ENCODE peak calls at places on chromosomes 2 and 18, in ten cellular contexts. L is mucosa of descending colon, G is GM20000, I is MCF 10A, E is mesothelial cell of epicardium, B is fibroblast of the aortic adventitia, Z is endodermal cell, N is fibroblast of mammary gland, K is A549, C is neural progenitor cell. V is an unnamed sample.

GRCh38 chr2:156333274-156333950 is 891 bp upstream of the NR4A2 start:
- DNase-seq in L (peak), G (peak), I (peak), E (no peak), B (no peak), Z (no peak), N (no peak), K (no peak), C (no peak), V (no peak)

GRCh38 chr2:128638311-128638710 is 319.6 kb upstream of the HS6ST1 start:
- DNase-seq in L (no peak), G (no peak), I (no peak), E (peak), B (no peak), Z (peak), N (no peak), K (no peak), C (peak), V (peak)

GRCh38 chr2:121316986-121317385 is 32.0 kb upstream of the TFCP2L1 start:
- DNase-seq in L (no peak), G (no peak), I (no peak), E (no peak), B (no peak), Z (no peak), N (no peak), K (no peak), C (no peak), V (no peak)

GRCh38 chr2:218029366-218030360 is 26.9 kb upstream of the TNS1 start:
- DNase-seq in L (no peak), G (no peak), I (no peak), E (no peak), B (no peak), Z (peak), N (no peak), K (no peak), C (no peak), V (peak)

GRCh38 chr18:40752336-40752735 is 1202.7 kb upstream of the PIK3C3 start:
- DNase-seq in L (no peak), G (no peak), I (no peak), E (no peak), B (no peak), Z (no peak), N (no peak), K (no peak), C (no peak), V (no peak)

GRCh38 chr2:186496401-186496800 is 10.3 kb downstream of the ZC3H15 start:
- DNase-seq in L (no peak), G (no peak), I (no peak), E (no peak), B (no peak), Z (no peak), N (no peak), K (no peak), C (no peak), V (no peak)

GRCh38 chr2:163701399-163702195 is 34.2 kb downstream of the FIGN start:
- DNase-seq in L (no peak), G (no peak), I (no peak), E (no peak), B (no peak), Z (no peak), N (no peak), K (no peak), C (no peak), V (no peak)

GRCh38 chr18:72544092-72544886 is at the start of gene CBLN2:
- DNase-seq in L (peak), G (peak), I (peak), E (peak), B (peak), Z (peak), N (peak), K (peak), C (peak), V (peak)

GRCh38 chr18:8468911-8469310 is 140.3 kb upstream of the RAB12 start:
- DNase-seq in L (no peak), G (no peak), I (no peak), E (no peak), B (peak), Z (no peak), N (peak), K (no peak), C (no peak), V (no peak)

GRCh38 chr2:113103958-113104627 is 23.3 kb upstream of the IL1RN start:
- DNase-seq in L (no peak), G (no peak), I (no peak), E (no peak), B (peak), Z (no peak), N (peak), K (no peak), C (no peak), V (no peak)

GRCh38 chr18:73244411-73244810 is 376.6 kb upstream of the NETO1 start:
- DNase-seq in L (no peak), G (no peak), I (no peak), E (no peak), B (peak), Z (no peak), N (peak), K (no peak), C (no peak), V (no peak)

GRCh38 chr2:222613715-222614331 is 42.1 kb downstream of the FARSB start:
- DNase-seq in L (no peak), G (peak), I (peak), E (no peak), B (peak), Z (peak), N (peak), K (peak), C (peak), V (no peak)

GRCh38 chr2:48343571-48344440 is 186.1 kb upstream of the STON1 start:
- DNase-seq in L (no peak), G (peak), I (peak), E (no peak), B (peak), Z (no peak), N (peak), K (peak), C (no peak), V (no peak)

GRCh38 chr2:169472249-169472648 is 7.0 kb upstream of the BBS5 start:
- DNase-seq in L (no peak), G (no peak), I (no peak), E (no peak), B (no peak), Z (no peak), N (peak), K (no peak), C (no peak), V (no peak)

GRCh38 chr18:13137939-13138821 is 80.4 kb upstream of the LDLRAD4 start:
- DNase-seq in L (peak), G (peak), I (no peak), E (no peak), B (no peak), Z (no peak), N (peak), K (peak), C (no peak), V (peak)

GRCh38 chr18:48002933-48003365 is 72.5 kb upstream of the SMAD2 start:
- DNase-seq in L (peak), G (no peak), I (peak), E (no peak), B (peak), Z (no peak), N (no peak), K (peak), C (no peak), V (peak)

GRCh38 chr2:67561411-67561965 is 164.4 kb downstream of the ETAA1 start:
- DNase-seq in L (no peak), G (no peak), I (peak), E (no peak), B (peak), Z (no peak), N (peak), K (peak), C (no peak), V (no peak)

GRCh38 chr2:38149533-38149932 is 73.6 kb upstream of the CYP1B1 start:
- DNase-seq in L (no peak), G (no peak), I (peak), E (no peak), B (no peak), Z (no peak), N (no peak), K (no peak), C (no peak), V (no peak)

GRCh38 chr2:230541934-230542380 is 126.0 kb downstream of the SP100 start:
- DNase-seq in L (no peak), G (peak), I (no peak), E (no peak), B (no peak), Z (no peak), N (no peak), K (no peak), C (no peak), V (no peak)

GRCh38 chr2:158024288-158024898 is 77.3 kb upstream of the UPP2 start:
- DNase-seq in L (peak), G (peak), I (peak), E (no peak), B (peak), Z (peak), N (peak), K (peak), C (peak), V (peak)

GRCh38 chr2:40955635-40956034 is 503.7 kb upstream of the SLC8A1 start:
- DNase-seq in L (no peak), G (no peak), I (no peak), E (no peak), B (no peak), Z (no peak), N (no peak), K (no peak), C (no peak), V (no peak)

GRCh38 chr2:119338826-119339561 is 27.6 kb downstream of the C2orf76 start:
- DNase-seq in L (no peak), G (peak), I (no peak), E (no peak), B (no peak), Z (no peak), N (no peak), K (no peak), C (no peak), V (peak)

GRCh38 chr18:63099848-63100625 is 219.5 kb downstream of the BCL2 start:
- DNase-seq in L (peak), G (no peak), I (no peak), E (no peak), B (no peak), Z (no peak), N (no peak), K (no peak), C (no peak), V (peak)

GRCh38 chr2:201546576-201546975 is 95.0 kb downstream of the STRADB start:
- DNase-seq in L (no peak), G (no peak), I (no peak), E (no peak), B (peak), Z (no peak), N (peak), K (no peak), C (no peak), V (no peak)

GRCh38 chr18:79608535-79608934 is 71.1 kb upstream of the CTDP1 start:
- DNase-seq in L (no peak), G (no peak), I (no peak), E (peak), B (no peak), Z (no peak), N (no peak), K (no peak), C (no peak), V (no peak)

GRCh38 chr2:223528036-223528435 is 74.1 kb downstream of the SCG2 start:
- DNase-seq in L (no peak), G (no peak), I (no peak), E (no peak), B (peak), Z (no peak), N (peak), K (no peak), C (no peak), V (no peak)

GRCh38 chr2:166609183-166609959 is 115.3 kb upstream of the SCN7A start:
- DNase-seq in L (no peak), G (no peak), I (no peak), E (no peak), B (no peak), Z (peak), N (no peak), K (no peak), C (no peak), V (no peak)

GRCh38 chr2:180015951-180016709 is 9.0 kb upstream of the CWC22 start:
- DNase-seq in L (no peak), G (no peak), I (peak), E (no peak), B (peak), Z (no peak), N (peak), K (no peak), C (no peak), V (no peak)

GRCh38 chr18:70024088-70024487 is 76.4 kb upstream of the CD226 start:
- DNase-seq in L (no peak), G (no peak), I (no peak), E (no peak), B (no peak), Z (no peak), N (no peak), K (no peak), C (no peak), V (no peak)

GRCh38 chr2:142199073-142199472 is 68.3 kb upstream of the LRP1B start:
- DNase-seq in L (no peak), G (no peak), I (no peak), E (no peak), B (no peak), Z (no peak), N (no peak), K (no peak), C (no peak), V (no peak)

GRCh38 chr18:13612111-13612997 is 114.0 kb downstream of the FAM210A start:
- DNase-seq in L (peak), G (peak), I (no peak), E (no peak), B (no peak), Z (peak), N (no peak), K (no peak), C (no peak), V (peak)

GRCh38 chr18:35343488-35343935 is 708 bp downstream of the ZNF24 start:
- DNase-seq in L (no peak), G (no peak), I (no peak), E (no peak), B (no peak), Z (no peak), N (no peak), K (no peak), C (no peak), V (no peak)

GRCh38 chr18:48195782-48196181 is 213.4 kb downstream of the ZBTB7C start:
- DNase-seq in L (no peak), G (no peak), I (no peak), E (no peak), B (no peak), Z (no peak), N (no peak), K (no peak), C (no peak), V (no peak)

GRCh38 chr2:109409347-109410020 is 204.3 kb downstream of the SEPTIN10 start:
- DNase-seq in L (no peak), G (no peak), I (peak), E (no peak), B (no peak), Z (no peak), N (no peak), K (no peak), C (no peak), V (no peak)

GRCh38 chr2:96636772-96637171 is 1.3 kb downstream of the KANSL3 start:
- DNase-seq in L (peak), G (no peak), I (peak), E (no peak), B (no peak), Z (no peak), N (no peak), K (no peak), C (no peak), V (peak)

GRCh38 chr2:190406805-190407204 is 1.4 kb upstream of the MFSD6 start:
- DNase-seq in L (no peak), G (no peak), I (no peak), E (no peak), B (no peak), Z (no peak), N (no peak), K (no peak), C (no peak), V (no peak)

GRCh38 chr2:69731147-69731546 is 10.8 kb upstream of the ANXA4 start:
- DNase-seq in L (no peak), G (no peak), I (no peak), E (no peak), B (no peak), Z (no peak), N (no peak), K (no peak), C (no peak), V (no peak)

GRCh38 chr2:126774761-126775160 is 118.8 kb downstream of the GYPC start:
- DNase-seq in L (no peak), G (no peak), I (no peak), E (no peak), B (no peak), Z (no peak), N (no peak), K (no peak), C (no peak), V (no peak)

GRCh38 chr2:241811209-241811951 is 2.4 kb downstream of the NEU4 start:
- DNase-seq in L (peak), G (peak), I (no peak), E (no peak), B (no peak), Z (peak), N (no peak), K (no peak), C (no peak), V (peak)

GRCh38 chr2:9618410-9618809 is 12.4 kb downstream of the YWHAQ start:
- DNase-seq in L (no peak), G (no peak), I (no peak), E (no peak), B (no peak), Z (no peak), N (no peak), K (no peak), C (no peak), V (no peak)
- TF ChIP-seq CTCF in L (no peak), G (no peak), I (no peak), E (no peak), B (no peak), Z (no peak), N (no peak), K (no peak), C (no peak), V (no peak)

DNA sequence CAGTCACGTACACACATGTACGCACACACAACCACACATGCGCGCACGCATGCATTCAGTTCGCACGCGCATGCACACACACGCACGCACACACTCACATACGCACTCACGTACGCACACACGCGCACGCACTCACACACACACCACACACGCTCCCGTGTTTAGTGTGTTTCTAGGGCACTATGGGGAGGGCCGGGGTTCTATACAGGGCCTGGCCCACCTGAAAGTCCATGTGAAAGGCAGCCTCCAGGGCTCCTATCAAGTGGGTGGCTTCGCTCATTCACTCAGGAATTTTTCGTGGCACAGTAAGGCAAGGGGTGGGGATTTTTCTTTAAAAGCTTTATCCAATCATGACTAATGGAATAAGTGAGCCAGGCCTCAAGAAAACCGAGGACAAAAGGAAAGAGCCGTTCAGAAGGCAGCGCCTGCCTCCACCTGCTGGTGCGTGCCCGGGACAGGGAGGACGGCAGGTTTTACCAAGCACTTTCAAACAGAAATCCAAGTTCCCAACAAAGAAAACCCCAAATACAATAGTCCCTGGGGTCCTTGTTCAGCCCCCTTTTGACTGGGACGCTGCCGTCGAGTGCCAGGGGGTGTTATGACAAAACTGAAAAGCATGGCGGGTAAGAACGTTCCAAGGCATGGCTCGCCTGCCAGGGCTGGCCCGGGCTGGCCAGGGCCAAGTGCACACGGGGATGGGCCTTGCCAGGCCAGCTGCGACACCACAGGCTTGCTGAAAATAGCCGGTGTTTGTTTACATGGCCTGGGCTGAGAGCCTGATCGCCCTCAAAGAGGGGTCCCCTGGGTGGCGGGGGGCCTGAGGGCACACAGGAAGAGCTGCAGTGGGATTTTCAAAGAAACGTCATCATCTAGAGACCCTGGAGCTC is 110.0 kb downstream of the HDAC4 start:
- DNase-seq in L (peak), G (no peak), I (no peak), E (peak), B (peak), Z (peak), N (peak), K (no peak), C (peak), V (no peak)
- TF ChIP-seq CTCF in L (no peak), G (no peak), I (no peak), E (no peak), B (peak), Z (peak), N (no peak), K (no peak), C (peak), V (no peak)

GRCh38 chr2:197168705-197169104 is 141.9 kb downstream of the ANKRD44 start:
- DNase-seq in L (peak), G (peak), I (peak), E (no peak), B (peak), Z (peak), N (peak), K (peak), C (peak), V (peak)
- TF ChIP-seq CTCF in L (peak), G (peak), I (peak), E (peak), B (peak), Z (peak), N (peak), K (peak), C (peak), V (peak)

GRCh38 chr2:215772634-215773563 is 240.5 kb downstream of the MREG start:
- DNase-seq in L (no peak), G (no peak), I (no peak), E (no peak), B (peak), Z (no peak), N (no peak), K (no peak), C (no peak), V (no peak)
- TF ChIP-seq CTCF in L (no peak), G (no peak), I (no peak), E (no peak), B (no peak), Z (no peak), N (no peak), K (no peak), C (no peak), V (no peak)

GRCh38 chr2:65142515-65142914 is 12.6 kb upstream of the RAB1A start:
- DNase-seq in L (no peak), G (no peak), I (peak), E (no peak), B (no peak), Z (no peak), N (peak), K (peak), C (no peak), V (no peak)
- TF ChIP-seq CTCF in L (no peak), G (no peak), I (peak), E (no peak), B (peak), Z (peak), N (peak), K (peak), C (no peak), V (peak)

DNA sequence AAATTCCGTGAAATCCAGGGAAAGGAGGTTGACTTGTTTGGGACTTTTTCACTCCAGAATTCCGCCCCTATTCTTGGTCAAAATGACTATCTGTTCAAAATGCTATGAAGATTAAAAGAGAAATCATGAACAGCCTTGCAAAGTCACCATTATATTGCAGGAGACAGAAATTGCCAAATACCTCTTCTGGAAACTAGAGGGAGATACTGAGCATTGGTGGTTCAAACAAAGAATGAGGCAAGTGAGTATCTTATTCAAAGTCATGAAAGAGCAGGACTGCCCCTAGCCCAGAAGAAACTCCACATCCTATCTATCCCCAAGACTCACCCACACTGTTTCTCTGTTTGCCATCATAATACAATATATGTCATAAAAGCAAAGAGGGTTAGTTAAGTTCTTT is 862.3 kb upstream of the POU3F3 start:
- DNase-seq in L (no peak), G (no peak), I (peak), E (no peak), B (no peak), Z (no peak), N (no peak), K (peak), C (peak), V (no peak)
- TF ChIP-seq CTCF in L (no peak), G (peak), I (no peak), E (peak), B (no peak), Z (peak), N (peak), K (peak), C (peak), V (no peak)